ENCODE peak calls at places on chromosomes 12 and 14, in four cellular contexts. One of them, this sample, is unnamed.

GRCh38 chr14:51575225-51576111 is 76.2 kb upstream of the FRMD6 start:
- DNase-seq in A673: no peak
- DNase-seq in fibroblast of lung: no peak
- DNase-seq in left ventricle myocardium inferior: peak; percentile 22
- DNase-seq in this sample: no peak

GRCh38 chr14:90213099-90213748 is 43.1 kb upstream of the PSMC1 start:
- DNase-seq in A673: no peak
- DNase-seq in fibroblast of lung: no peak
- DNase-seq in left ventricle myocardium inferior: no peak
- DNase-seq in this sample: no peak

GRCh38 chr12:81077329-81077685 is 572 bp upstream of the ACSS3 start:
- DNase-seq in A673: no peak
- DNase-seq in fibroblast of lung: peak; percentile 49
- DNase-seq in left ventricle myocardium inferior: peak; percentile 41
- DNase-seq in this sample: no peak

GRCh38 chr14:88554458-88555286 is at the start of gene PTPN21:
- DNase-seq in A673: peak; percentile 66
- DNase-seq in fibroblast of lung: peak; percentile 53
- DNase-seq in left ventricle myocardium inferior: peak; percentile 82
- DNase-seq in this sample: no peak

GRCh38 chr14:74140374-74140850 is 55.7 kb downstream of the LIN52 start:
- DNase-seq in A673: peak; percentile 70
- DNase-seq in fibroblast of lung: peak; percentile 53
- DNase-seq in left ventricle myocardium inferior: peak; percentile 78
- DNase-seq in this sample: no peak

GRCh38 chr12:80551897-80552296 is 107.9 kb downstream of the PTPRQ start:
- DNase-seq in A673: peak; percentile 96
- DNase-seq in fibroblast of lung: peak; percentile 98
- DNase-seq in left ventricle myocardium inferior: no peak
- DNase-seq in this sample: no peak

GRCh38 chr12:95557625-95558024 is 6.3 kb upstream of the USP44 start:
- DNase-seq in A673: no peak
- DNase-seq in fibroblast of lung: no peak
- DNase-seq in left ventricle myocardium inferior: no peak
- DNase-seq in this sample: no peak

GRCh38 chr14:92040431-92041040 is 677 bp upstream of the TRIP11 start:
- DNase-seq in A673: peak; percentile 33
- DNase-seq in fibroblast of lung: peak; percentile 19
- DNase-seq in left ventricle myocardium inferior: no peak
- DNase-seq in this sample: no peak

GRCh38 chr12:126668961-126669360 is 1598.0 kb upstream of the TMEM132C start:
- DNase-seq in A673: no peak
- DNase-seq in fibroblast of lung: no peak
- DNase-seq in left ventricle myocardium inferior: no peak
- DNase-seq in this sample: no peak

DNA sequence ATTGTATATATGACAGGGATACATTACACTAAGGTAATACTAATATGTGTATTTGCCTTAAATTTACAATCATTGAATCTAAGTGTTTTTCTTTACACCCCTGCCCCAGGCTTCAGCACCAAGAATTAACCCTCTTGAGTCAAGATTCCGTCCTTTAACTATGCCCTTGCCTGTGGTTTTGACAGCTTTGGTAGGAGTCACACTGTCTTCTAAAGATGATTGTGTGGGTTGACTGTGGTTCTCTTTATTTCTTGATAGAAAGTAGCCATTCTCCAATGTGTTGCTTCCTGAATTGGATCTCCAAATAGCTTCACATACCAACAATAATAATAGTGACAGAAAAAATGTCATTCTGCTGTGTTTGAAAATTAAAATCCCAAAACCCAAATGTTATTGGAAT is 3.6 kb downstream of the CLEC7A start:
- DNase-seq in A673: no peak
- DNase-seq in fibroblast of lung: no peak
- DNase-seq in left ventricle myocardium inferior: no peak
- DNase-seq in this sample: no peak
- H3K4me1 ChIP-seq in A673: peaks cover 5% of the 10 kb centered on the region
- H3K4me1 ChIP-seq in fibroblast of lung: no peaks in the 10 kb centered on the region
- H3K4me1 ChIP-seq in left ventricle myocardium inferior: peaks cover 3% of the 10 kb centered on the region
- H3K4me1 ChIP-seq in this sample: no peaks in the 10 kb centered on the region

DNA sequence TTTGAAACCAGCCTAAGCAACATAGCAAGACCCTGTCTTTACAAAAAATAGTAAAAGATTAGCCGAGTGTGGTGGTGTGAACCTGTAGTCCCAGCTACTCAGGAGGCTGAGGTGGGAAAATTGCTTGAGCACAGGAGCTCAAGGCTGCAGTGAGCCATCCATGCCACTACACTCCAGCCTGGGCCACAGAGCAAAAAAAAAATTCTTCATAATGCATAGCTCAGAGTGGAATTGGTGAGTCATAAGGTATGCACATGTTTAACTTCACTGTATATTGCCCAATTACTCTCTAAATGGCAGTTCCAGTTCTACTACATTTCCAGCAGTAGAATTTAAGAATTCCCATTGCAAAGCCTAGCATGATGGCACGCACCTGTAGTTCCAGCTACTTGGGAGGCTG is 26.8 kb upstream of the CLIP1 start:
- DNase-seq in A673: peak; percentile 44
- DNase-seq in fibroblast of lung: peak; percentile 92
- DNase-seq in left ventricle myocardium inferior: no peak
- DNase-seq in this sample: no peak
- TF ChIP-seq CTCF in A673: no peak
- TF ChIP-seq CTCF in fibroblast of lung: no peak
- TF ChIP-seq CTCF in left ventricle myocardium inferior: no peak
- TF ChIP-seq CTCF in this sample: no peak

GRCh38 chr12:131615316-131616053 is 95.4 kb upstream of the SFSWAP start:
- DNase-seq in A673: no peak
- DNase-seq in fibroblast of lung: no peak
- DNase-seq in left ventricle myocardium inferior: no peak
- DNase-seq in this sample: no peak
- H3K27ac ChIP-seq in A673: no peak overlapping the region
- H3K27ac ChIP-seq in fibroblast of lung: no peak overlapping the region
- H3K27ac ChIP-seq in left ventricle myocardium inferior: no peak overlapping the region
- H3K27ac ChIP-seq in this sample: no peak overlapping the region

DNA sequence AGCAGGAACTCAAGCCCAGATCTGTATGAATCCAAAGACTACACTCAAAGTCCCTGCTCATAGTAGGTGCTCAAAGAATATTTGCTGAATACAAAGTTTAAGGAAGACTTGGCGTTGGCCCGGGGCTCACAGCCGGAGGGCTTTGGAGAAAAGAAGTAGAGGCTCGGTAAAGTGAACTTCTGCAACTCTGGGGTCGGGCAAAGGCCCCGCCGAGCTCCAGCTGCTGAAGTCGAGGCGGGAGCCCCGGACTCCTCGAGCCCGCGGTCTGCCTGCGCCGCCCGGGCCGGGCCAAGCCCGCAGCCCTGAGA is 335 bp downstream of the GCN1 start:
- DNase-seq in A673: peak; percentile 44
- DNase-seq in fibroblast of lung: no peak
- DNase-seq in left ventricle myocardium inferior: no peak
- DNase-seq in this sample: no peak
- H3K4me1 ChIP-seq in A673: peaks cover 11% of the 10 kb centered on the region
- H3K4me1 ChIP-seq in fibroblast of lung: peaks cover 19% of the 10 kb centered on the region
- H3K4me1 ChIP-seq in left ventricle myocardium inferior: peaks cover 61% of the 10 kb centered on the region
- H3K4me1 ChIP-seq in this sample: peaks cover 50% of the 10 kb centered on the region

DNA sequence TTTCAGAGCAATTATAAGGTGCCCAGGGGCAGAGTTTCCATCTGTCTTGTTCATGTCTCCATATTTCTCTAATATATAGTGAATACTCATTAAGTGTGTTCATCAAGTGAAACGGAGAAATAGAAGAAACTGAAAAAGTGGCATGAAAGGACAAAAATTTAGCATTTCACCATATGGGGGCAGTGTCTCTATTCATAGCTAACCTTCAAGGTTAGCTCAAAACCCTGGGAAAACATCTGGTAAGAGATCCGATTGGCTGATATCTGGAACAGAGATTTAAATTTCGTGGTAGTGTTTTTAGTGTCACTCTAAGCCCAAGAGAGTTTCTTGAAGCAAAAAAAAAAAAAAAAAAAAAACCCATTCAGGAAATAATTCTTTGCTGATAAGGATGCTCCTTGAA is 367.5 kb downstream of the DAD1 start:
- DNase-seq in A673: peak; percentile 56
- DNase-seq in fibroblast of lung: peak; percentile 19
- DNase-seq in left ventricle myocardium inferior: no peak
- DNase-seq in this sample: no peak
- TF ChIP-seq CTCF in A673: peak; percentile 70
- TF ChIP-seq CTCF in fibroblast of lung: peak; percentile 7
- TF ChIP-seq CTCF in left ventricle myocardium inferior: no peak
- TF ChIP-seq CTCF in this sample: no peak

DNA sequence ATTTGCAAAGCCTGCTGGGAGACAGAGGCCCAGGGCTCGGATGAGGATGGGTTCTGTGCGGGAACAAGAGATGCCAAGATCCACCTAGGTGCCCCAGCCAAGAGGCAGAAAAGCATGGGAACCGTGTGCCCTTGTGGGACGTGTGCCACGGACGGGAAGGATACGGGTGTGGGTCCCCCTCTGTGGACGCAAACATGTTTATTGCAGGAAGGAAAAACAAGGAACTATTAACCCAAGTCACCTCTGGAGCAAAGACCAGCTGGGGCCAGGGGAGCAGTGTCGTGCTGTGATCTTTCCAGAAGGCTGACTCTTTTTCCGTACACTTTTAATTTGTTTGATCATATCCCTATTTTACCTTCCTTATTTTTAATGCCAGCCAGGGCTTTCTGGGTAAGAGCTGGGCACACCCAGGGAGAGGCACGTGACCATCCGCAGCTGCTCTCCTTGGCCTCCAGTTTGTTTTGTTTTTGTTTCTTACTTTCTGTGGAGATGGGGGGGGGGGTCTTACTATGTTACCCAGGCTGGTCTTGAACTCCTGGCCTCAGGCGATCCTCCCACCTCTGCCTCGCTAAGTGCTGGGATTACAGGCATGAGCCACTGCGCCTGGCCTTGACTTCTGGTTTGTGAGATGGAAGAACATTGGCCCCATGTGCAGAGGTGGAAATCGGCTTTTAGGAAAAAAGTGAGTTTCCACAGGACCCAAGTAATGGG is 20.7 kb downstream of the SCARB1 start:
- DNase-seq in A673: no peak
- DNase-seq in fibroblast of lung: no peak
- DNase-seq in left ventricle myocardium inferior: no peak
- DNase-seq in this sample: no peak
- H3K27ac ChIP-seq in A673: no peak overlapping the region
- H3K27ac ChIP-seq in fibroblast of lung: no peak overlapping the region
- H3K27ac ChIP-seq in left ventricle myocardium inferior: peak overlapping the region; percentile 70
- H3K27ac ChIP-seq in this sample: peak overlapping the region; percentile 11

DNA sequence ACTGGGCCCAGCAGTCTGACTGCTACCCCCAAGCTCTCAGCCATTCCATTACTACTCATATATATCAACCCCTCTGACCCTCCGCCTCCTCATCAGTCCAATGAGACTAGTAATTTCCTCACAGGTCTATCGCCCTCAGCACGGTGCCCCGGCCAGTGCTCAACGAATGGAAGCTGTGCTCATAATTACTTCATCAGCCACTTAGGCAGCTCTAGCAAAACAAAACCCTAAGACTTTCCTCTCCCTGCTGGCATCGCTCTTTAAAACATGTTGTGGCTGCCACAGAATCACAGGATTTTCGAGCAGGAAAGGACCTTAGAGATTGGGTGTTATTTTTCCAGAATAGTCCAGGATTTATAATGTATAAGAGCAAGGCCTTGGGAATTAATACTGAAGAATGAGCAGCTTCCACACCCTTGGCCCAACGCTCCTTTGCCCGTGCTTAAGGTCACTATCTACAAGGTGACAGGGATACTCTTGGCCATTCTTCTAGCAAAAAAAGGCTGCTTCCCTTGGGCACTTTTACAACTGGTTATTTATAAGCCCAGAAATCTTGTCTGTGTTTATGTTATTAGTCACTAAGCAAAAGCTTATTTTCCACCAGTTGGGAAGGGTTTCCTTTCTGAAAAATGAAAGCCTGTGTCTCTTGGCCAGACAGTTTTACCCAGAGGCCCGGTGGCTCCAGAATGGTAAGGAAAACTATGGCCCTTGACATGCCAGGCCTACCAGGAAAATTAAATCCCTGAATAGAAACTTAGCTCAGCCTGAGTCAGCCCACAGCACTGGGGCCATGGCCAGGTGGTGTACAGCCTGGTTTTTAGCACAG is 48.0 kb downstream of the NUAK1 start:
- DNase-seq in A673: no peak
- DNase-seq in fibroblast of lung: peak; percentile 75
- DNase-seq in left ventricle myocardium inferior: no peak
- DNase-seq in this sample: no peak
- H3K4me1 ChIP-seq in A673: no peaks in the 10 kb centered on the region
- H3K4me1 ChIP-seq in fibroblast of lung: peaks cover 10% of the 10 kb centered on the region
- H3K4me1 ChIP-seq in left ventricle myocardium inferior: peaks cover 87% of the 10 kb centered on the region
- H3K4me1 ChIP-seq in this sample: peaks cover 72% of the 10 kb centered on the region